ENCODE peak calls at places on chromosome 15, in ten cellular contexts. H is type B pancreatic cell; G is EL; P is HuH-7; Q is SJCRH30; X is HEK293T; D is activated CD4-positive, alpha-beta T cell treated with anti-CD3 and anti-CD28 coated beads for 4 hours; I is mucosa of descending colon; K is stimulated activated CD4-positive, alpha-beta T cell treated with anti-CD3 and anti-CD28 coated beads, Interleukin-15, amount 100 ng/mL, for 24 hours; O is stimulated activated naive B cell treated with anti-CD40 and anti-IgM and Interleukin-4, amounts not matched to agents 10 μg/mL and 1 μg/mL and 100 μg/mL, for 72 hours. M is an unnamed sample.

GRCh38 chr15:94346272-94346671 is 114.9 kb downstream of the MCTP2 start:
- DNase-seq in H (no peak), G (no peak), P (no peak), Q (no peak), X (no peak), D (no peak), I (no peak), K (no peak), O (no peak), M (no peak)

GRCh38 chr15:71626596-71627088 is 183.7 kb upstream of the NR2E3 start:
- DNase-seq in H (no peak), G (no peak), P (no peak), Q (no peak), X (no peak), D (no peak), I (no peak), K (no peak), O (no peak), M (no peak)

GRCh38 chr15:88014492-88014891 is 242.0 kb downstream of the NTRK3 start:
- DNase-seq in H (no peak), G (no peak), P (no peak), Q (no peak), X (no peak), D (no peak), I (no peak), K (no peak), O (no peak), M (no peak)

GRCh38 chr15:96336045-96336642 is 5.6 kb downstream of the NR2F2 start:
- DNase-seq in H (no peak), G (peak), P (no peak), Q (no peak), X (no peak), D (no peak), I (no peak), K (no peak), O (no peak), M (no peak)

GRCh38 chr15:30063829-30064559 is 18.8 kb upstream of the GOLGA8J start:
- DNase-seq in H (no peak), G (no peak), P (no peak), Q (no peak), X (no peak), D (no peak), I (no peak), K (no peak), O (no peak), M (no peak)

GRCh38 chr15:49473031-49473430 is 50.0 kb downstream of the FGF7 start:
- DNase-seq in H (no peak), G (peak), P (no peak), Q (no peak), X (no peak), D (no peak), I (no peak), K (no peak), O (no peak), M (no peak)

GRCh38 chr15:75570119-75570518 is 9.0 kb downstream of the PTPN9 start:
- DNase-seq in H (no peak), G (no peak), P (no peak), Q (no peak), X (no peak), D (no peak), I (no peak), K (no peak), O (no peak), M (no peak)

GRCh38 chr15:43828061-43828657 is 1.4 kb downstream of the WDR76 start:
- DNase-seq in H (no peak), G (peak), P (no peak), Q (no peak), X (no peak), D (no peak), I (no peak), K (peak), O (no peak), M (no peak)

GRCh38 chr15:45391746-45392711 is 13.7 kb upstream of the GATM start:
- DNase-seq in H (no peak), G (no peak), P (no peak), Q (no peak), X (no peak), D (no peak), I (no peak), K (no peak), O (peak), M (no peak)

GRCh38 chr15:74053941-74054529 is 28.3 kb downstream of the GOLGA6A start:
- DNase-seq in H (no peak), G (peak), P (peak), Q (peak), X (peak), D (peak), I (peak), K (peak), O (peak), M (peak)

GRCh38 chr15:91930092-91930491 is 76.6 kb downstream of the SLCO3A1 start:
- DNase-seq in H (no peak), G (no peak), P (no peak), Q (no peak), X (no peak), D (no peak), I (no peak), K (no peak), O (no peak), M (no peak)

GRCh38 chr15:63439536-63440264 is 58.1 kb upstream of the CA12 start:
- DNase-seq in H (no peak), G (peak), P (no peak), Q (no peak), X (no peak), D (no peak), I (no peak), K (no peak), O (no peak), M (no peak)

GRCh38 chr15:64430000-64430735 is 30.2 kb upstream of the ZNF609 start:
- DNase-seq in H (no peak), G (peak), P (no peak), Q (peak), X (peak), D (peak), I (no peak), K (no peak), O (no peak), M (peak)

GRCh38 chr15:93432474-93432873 is 343.5 kb upstream of the RGMA start:
- DNase-seq in H (no peak), G (no peak), P (no peak), Q (no peak), X (no peak), D (no peak), I (peak), K (no peak), O (no peak), M (no peak)

GRCh38 chr15:47717036-47717611 is at the start of gene SEMA6D:
- DNase-seq in H (peak), G (peak), P (peak), Q (peak), X (peak), D (no peak), I (peak), K (peak), O (no peak), M (no peak)

GRCh38 chr15:47885921-47886320 is 168.6 kb downstream of the SEMA6D start:
- DNase-seq in H (no peak), G (peak), P (no peak), Q (no peak), X (no peak), D (no peak), I (no peak), K (no peak), O (no peak), M (no peak)

GRCh38 chr15:99279783-99280307 is 28.6 kb downstream of the LRRC28 start:
- DNase-seq in H (no peak), G (peak), P (no peak), Q (no peak), X (no peak), D (no peak), I (no peak), K (peak), O (no peak), M (no peak)

GRCh38 chr15:60972301-60972700 is 256.8 kb downstream of the RORA start:
- DNase-seq in H (no peak), G (peak), P (no peak), Q (no peak), X (no peak), D (no peak), I (no peak), K (no peak), O (no peak), M (no peak)

GRCh38 chr15:37220949-37221670 is 120.8 kb upstream of the MEIS2 start:
- DNase-seq in H (no peak), G (no peak), P (no peak), Q (no peak), X (no peak), D (no peak), I (no peak), K (no peak), O (no peak), M (no peak)

GRCh38 chr15:73965094-73965729 is 26.9 kb downstream of the STOML1 start:
- DNase-seq in H (no peak), G (no peak), P (no peak), Q (peak), X (peak), D (peak), I (no peak), K (peak), O (no peak), M (no peak)

GRCh38 chr15:77985931-77986480 is 91.5 kb downstream of the TBC1D2B start:
- DNase-seq in H (no peak), G (no peak), P (no peak), Q (no peak), X (no peak), D (no peak), I (no peak), K (no peak), O (no peak), M (no peak)

GRCh38 chr15:65077981-65078352 is 1.4 kb downstream of the KBTBD13 start:
- DNase-seq in H (no peak), G (peak), P (no peak), Q (no peak), X (no peak), D (peak), I (peak), K (peak), O (peak), M (peak)